ENCODE peak calls at places on chromosome 11, in five cellular contexts. W, E, Y, L and B are unnamed samples.

GRCh38 chr11:5992604-5993251 is 5.9 kb upstream of the OR52L1 start:
- DNase-seq in L (no peak), E (peak; percentile 22), W (peak; percentile 18), Y (peak; percentile 8), B (no peak)

GRCh38 chr11:100961633-100962032 is 168.0 kb downstream of the PGR start:
- DNase-seq in L (no peak), E (no peak), W (peak; percentile 19), Y (no peak), B (no peak)

GRCh38 chr11:9797300-9797699 is 133.4 kb downstream of the SWAP70 start:
- DNase-seq in E (no peak), Y (no peak), W (no peak), L (no peak), B (no peak)

GRCh38 chr11:8503872-8504491 is 90.0 kb downstream of the STK33 start:
- DNase-seq in W (peak; percentile 54), E (no peak), Y (no peak), L (no peak), B (no peak)

GRCh38 chr11:69682681-69683326 is 7.7 kb upstream of the LTO1 start:
- DNase-seq in E (no peak), L (peak; percentile 53), Y (no peak), W (no peak), B (no peak)

GRCh38 chr11:70734911-70735310 is 336.6 kb downstream of the CTTN start:
- DNase-seq in W (no peak), L (no peak), Y (no peak), E (no peak), B (no peak)

GRCh38 chr11:8838248-8838647 is 72.7 kb upstream of the AKIP1 start:
- DNase-seq in L (peak; percentile 46), W (peak; percentile 54), E (no peak), Y (peak; percentile 59), B (no peak)

GRCh38 chr11:128779036-128779435 is 85.2 kb downstream of the FLI1 start:
- DNase-seq in W (no peak), Y (peak; percentile 52), L (no peak), E (no peak), B (no peak)

GRCh38 chr11:63622318-63622717 is 8.1 kb upstream of the PLAAT3 start:
- DNase-seq in Y (no peak), L (no peak), W (peak; percentile 61), E (no peak), B (no peak)

GRCh38 chr11:605286-606129 is 10.2 kb downstream of the IRF7 start:
- DNase-seq in Y (no peak), W (no peak), L (no peak), E (no peak), B (no peak)

GRCh38 chr11:69640260-69640994 is 529 bp upstream of the CCND1 start:
- DNase-seq in W (peak; percentile 52), Y (no peak), E (peak; percentile 40), L (peak; percentile 66), B (no peak)

GRCh38 chr11:63906087-63906486 is 10.9 kb downstream of the RCOR2 start:
- DNase-seq in W (no peak), Y (no peak), L (no peak), E (no peak), B (no peak)

GRCh38 chr11:120909676-120910215 is 114.2 kb upstream of the TBCEL start:
- DNase-seq in E (no peak), L (no peak), W (no peak), Y (no peak), B (no peak)

GRCh38 chr11:122032317-122032716 is 83.7 kb downstream of the BLID start:
- DNase-seq in W (no peak), L (no peak), E (no peak), Y (no peak), B (no peak)

GRCh38 chr11:113839842-113840241 is 35.5 kb downstream of the USP28 start:
- DNase-seq in W (no peak), L (no peak), E (no peak), Y (no peak), B (no peak)

GRCh38 chr11:15223318-15223717 is 108.6 kb downstream of the INSC start:
- DNase-seq in E (no peak), L (no peak), Y (no peak), W (no peak), B (no peak)

GRCh38 chr11:86615495-86615894 is 56.9 kb downstream of the ME3 start:
- DNase-seq in Y (no peak), L (no peak), E (no peak), W (no peak), B (no peak)

DNA sequence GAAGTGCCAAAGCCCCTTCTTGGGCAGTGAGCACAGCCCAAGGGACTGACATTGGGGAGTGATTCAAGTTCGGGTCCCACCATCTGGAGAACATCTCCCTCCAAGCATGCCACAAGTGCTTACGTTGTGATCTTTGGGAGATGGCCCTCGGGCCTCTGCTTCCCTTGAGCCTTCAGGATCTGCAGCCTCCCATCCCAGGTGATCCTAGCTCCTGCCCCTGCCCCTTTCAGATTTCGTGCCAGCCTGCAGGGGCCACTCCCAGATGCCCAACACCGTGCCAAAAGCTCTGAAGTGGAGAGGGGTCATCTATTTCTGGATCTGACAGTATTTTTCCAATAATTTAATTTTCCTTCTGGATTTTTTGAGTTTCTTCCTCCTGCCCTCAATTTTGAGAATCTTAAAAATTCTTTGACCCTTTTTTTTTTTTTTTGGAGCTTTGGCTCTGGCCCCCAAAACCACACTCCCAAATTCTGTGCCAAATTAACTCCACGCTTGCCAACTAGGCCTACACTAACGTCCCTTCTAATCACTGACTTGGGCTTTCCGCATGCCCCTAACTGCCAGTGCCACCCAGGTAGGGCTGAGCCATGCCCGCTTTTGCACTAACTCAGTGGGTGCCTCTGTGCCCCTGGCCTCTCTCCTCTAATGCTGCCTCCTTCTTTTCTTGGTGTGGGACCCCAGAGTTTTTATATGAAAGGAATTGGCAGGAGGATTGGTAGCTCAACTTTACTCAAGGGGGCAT is 25.3 kb downstream of the PHLDB1 start:
- DNase-seq in Y (no peak), W (no peak), E (no peak), L (no peak), B (no peak)
- H3K36me3 ChIP-seq in Y (peaks cover 97% of the 10 kb centered on the region), W (peaks cover 18% of the 10 kb centered on the region), E (no peaks in the 10 kb centered on the region), L (peaks cover 21% of the 10 kb centered on the region), B (peaks cover 52% of the 10 kb centered on the region)

GRCh38 chr11:108233277-108233945 is 10.5 kb downstream of the ATM start:
- DNase-seq in E (no peak), W (no peak), Y (no peak), L (no peak), B (no peak)
- H3K27ac ChIP-seq in E (no peak overlapping the region), W (no peak overlapping the region), Y (no peak overlapping the region), L (no peak overlapping the region), B (no peak overlapping the region)

DNA sequence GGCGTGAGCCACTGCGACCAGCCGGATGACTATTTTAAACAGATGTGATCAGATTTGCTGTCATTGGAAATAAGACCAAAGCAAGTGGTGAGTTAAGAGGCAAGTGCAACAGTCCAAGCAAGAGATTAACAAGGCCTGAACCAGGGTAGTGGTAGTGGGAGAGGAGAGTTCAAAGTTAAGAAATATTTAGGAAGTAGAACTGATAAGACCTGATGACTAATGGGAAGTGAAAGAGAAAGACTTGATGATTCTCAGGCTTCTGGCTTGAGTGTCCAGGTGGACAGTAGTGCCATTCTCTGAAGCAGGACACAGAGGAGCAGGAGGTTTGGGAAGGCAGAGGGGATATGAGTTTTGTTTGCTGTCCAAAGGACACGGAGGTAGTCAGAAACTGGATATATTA is 7.2 kb downstream of the NDUFC2 start:
- DNase-seq in Y (no peak), W (no peak), E (no peak), L (no peak), B (no peak)
- H3K36me3 ChIP-seq in Y (peaks cover 26% of the 10 kb centered on the region), W (peaks cover 13% of the 10 kb centered on the region), E (no peaks in the 10 kb centered on the region), L (no peaks in the 10 kb centered on the region), B (peaks cover 3% of the 10 kb centered on the region)

GRCh38 chr11:12799373-12799835 is 125.2 kb downstream of the TEAD1 start:
- DNase-seq in Y (no peak), W (no peak), L (no peak), E (no peak), B (no peak)
- H3K27ac ChIP-seq in Y (peak overlapping the region; percentile 83), W (peak overlapping the region; percentile 48), L (peak overlapping the region; percentile 75), E (no peak overlapping the region), B (peak overlapping the region; percentile 64)